ENCODE peak calls at places on chromosomes 2 and 18, in four cellular contexts. Z, T, F and L are unnamed samples.

GRCh38 chr2:159133795-159134194 is 152.7 kb downstream of the WDSUB1 start:
- DNase-seq in Z (no peak), T (peak; percentile 58), F (no peak), L (no peak)

GRCh38 chr2:218743072-218743471 is 32.4 kb downstream of the TTLL4 start:
- DNase-seq in Z (no peak), T (no peak), F (no peak), L (no peak)

GRCh38 chr2:263022-263738 is 652 bp downstream of the SH3YL1 start:
- DNase-seq in Z (no peak), T (no peak), F (no peak), L (no peak)

GRCh38 chr2:160932960-160933359 is 227.3 kb upstream of the TANK start:
- DNase-seq in Z (no peak), T (peak; percentile 81), F (no peak), L (no peak)

GRCh38 chr18:60935046-60935445 is 398.2 kb upstream of the CDH20 start:
- DNase-seq in Z (no peak), T (peak; percentile 47), F (no peak), L (no peak)

GRCh38 chr2:239034561-239035341 is 186.9 kb downstream of the TWIST2 start:
- DNase-seq in Z (no peak), T (no peak), F (no peak), L (no peak)

GRCh38 chr2:41994177-41994576 is 53.6 kb upstream of the PKDCC start:
- DNase-seq in Z (no peak), T (peak; percentile 93), F (no peak), L (no peak)

GRCh38 chr2:48107326-48107925 is 201.1 kb upstream of the FBXO11 start:
- DNase-seq in Z (no peak), T (peak; percentile 79), F (peak; percentile 81), L (no peak)

GRCh38 chr2:105320651-105321215 is 8.8 kb downstream of the TGFBRAP1 start:
- DNase-seq in Z (no peak), T (peak; percentile 4), F (no peak), L (no peak)

GRCh38 chr2:215847718-215848117 is 165.6 kb downstream of the MREG start:
- DNase-seq in Z (no peak), T (peak; percentile 40), F (no peak), L (no peak)

GRCh38 chr2:24885221-24886113 is 34.6 kb downstream of the ADCY3 start:
- DNase-seq in Z (no peak), T (no peak), F (no peak), L (no peak)

GRCh38 chr18:27546991-27547390 is 361.9 kb upstream of the CHST9 start:
- DNase-seq in Z (no peak), T (no peak), F (no peak), L (no peak)

GRCh38 chr18:27202771-27203170 is 17.7 kb upstream of the CHST9 start:
- DNase-seq in Z (no peak), T (no peak), F (no peak), L (no peak)

GRCh38 chr2:232761301-232761907 is 15.0 kb downstream of the KCNJ13 start:
- DNase-seq in Z (no peak), T (peak; percentile 37), F (peak; percentile 26), L (peak; percentile 53)

GRCh38 chr2:138503652-138504051 is 2.1 kb downstream of the SPOPL start:
- DNase-seq in Z (no peak), T (no peak), F (no peak), L (no peak)

GRCh38 chr18:7844017-7844416 is 276.9 kb downstream of the PTPRM start:
- DNase-seq in Z (no peak), T (peak; percentile 53), F (no peak), L (no peak)

GRCh38 chr2:163348843-163349395 is 386.9 kb downstream of the FIGN start:
- DNase-seq in Z (no peak), T (peak; percentile 74), F (peak; percentile 39), L (no peak)

GRCh38 chr2:238143239-238143951 is 4.9 kb downstream of the KLHL30 start:
- DNase-seq in Z (no peak), T (peak; percentile 33), F (no peak), L (no peak)

GRCh38 chr2:127610561-127610960 is 35.4 kb upstream of the GPR17 start:
- DNase-seq in Z (no peak), T (no peak), F (no peak), L (no peak)

GRCh38 chr2:9806298-9806610 is 37.0 kb upstream of the TAF1B start:
- DNase-seq in Z (no peak), T (no peak), F (no peak), L (no peak)

GRCh38 chr2:70132244-70133126 is 45.2 kb downstream of the PCBP1 start:
- DNase-seq in Z (peak; percentile 54), T (peak; percentile 76), F (peak; percentile 61), L (peak; percentile 53)

GRCh38 chr2:202765435-202765834 is 106.1 kb downstream of the ICA1L start:
- DNase-seq in Z (no peak), T (no peak), F (no peak), L (no peak)

GRCh38 chr2:102806250-102806837 is 44.5 kb downstream of the TMEM182 start:
- DNase-seq in Z (peak; percentile 52), T (peak; percentile 75), F (peak; percentile 80), L (peak; percentile 52)

GRCh38 chr18:21740474-21740723 is 193 bp upstream of the MIB1 start:
- DNase-seq in Z (peak; percentile 100), T (peak; percentile 93), F (no peak), L (peak; percentile 98)